ENCODE peak calls at places on chromosomes 1 and 21, in four cellular contexts. G, B, M and E are unnamed samples.

GRCh38 chr21:29825936-29826335 is 113.9 kb downstream of the GRIK1 start:
- DNase-seq in G (no peak), B (no peak), M (no peak), E (no peak)

GRCh38 chr21:35316933-35317332 is 267.8 kb upstream of the RUNX1 start:
- DNase-seq in G (no peak), B (no peak), M (no peak), E (peak)

GRCh38 chr1:9238550-9238949 is 4.0 kb downstream of the H6PD start:
- DNase-seq in G (no peak), B (no peak), M (no peak), E (no peak)

GRCh38 chr1:246160905-246161304 is 346.2 kb downstream of the SMYD3 start:
- DNase-seq in G (no peak), B (no peak), M (no peak), E (no peak)

GRCh38 chr1:37865348-37866119 is 6.1 kb upstream of the MTF1 start:
- DNase-seq in G (no peak), B (no peak), M (no peak), E (peak)

GRCh38 chr21:25867041-25867440 is 132.3 kb downstream of the GABPA start:
- DNase-seq in G (no peak), B (no peak), M (no peak), E (no peak)

GRCh38 chr1:93827633-93828436 is 51.2 kb downstream of the DNTTIP2 start:
- DNase-seq in G (no peak), B (no peak), M (no peak), E (no peak)

GRCh38 chr1:3465935-3466321 is 11.5 kb downstream of the ARHGEF16 start:
- DNase-seq in G (peak), B (no peak), M (no peak), E (no peak)

GRCh38 chr1:75723989-75724471 is 479 bp upstream of the ACADM start:
- DNase-seq in G (peak), B (no peak), M (peak), E (peak)

GRCh38 chr1:93681095-93681548 is 515 bp downstream of the BCAR3 start:
- DNase-seq in G (no peak), B (no peak), M (no peak), E (no peak)

GRCh38 chr1:32393832-32394140 is 455 bp downstream of the BSDC1 start:
- DNase-seq in G (no peak), B (peak), M (no peak), E (no peak)

GRCh38 chr1:214573386-214574358 is 22.3 kb upstream of the PTPN14 start:
- DNase-seq in G (no peak), B (no peak), M (no peak), E (no peak)

GRCh38 chr1:53366901-53367502 is 39.1 kb upstream of the LRP8 start:
- DNase-seq in G (peak), B (no peak), M (no peak), E (no peak)

GRCh38 chr1:21932127-21932526 is 5.0 kb downstream of the HSPG2 start:
- DNase-seq in G (no peak), B (no peak), M (no peak), E (no peak)

GRCh38 chr1:228004331-228004871 is 2.4 kb upstream of the WNT3A start:
- DNase-seq in G (peak), B (peak), M (peak), E (no peak)

GRCh38 chr1:94411217-94411616 is 7.0 kb upstream of the ABCD3 start:
- DNase-seq in G (no peak), B (no peak), M (no peak), E (no peak)

GRCh38 chr1:67575861-67576260 is 109.1 kb upstream of the GADD45A start:
- DNase-seq in G (no peak), B (no peak), M (no peak), E (peak)

GRCh38 chr1:156498447-156499193 is 2.0 kb downstream of the MEF2D start:
- DNase-seq in G (no peak), B (no peak), M (no peak), E (peak)

GRCh38 chr1:243658596-243659105 is 191.4 kb downstream of the AKT3 start:
- DNase-seq in G (no peak), B (no peak), M (no peak), E (no peak)

GRCh38 chr1:2204384-2205190 is 10.0 kb upstream of the FAAP20 start:
- DNase-seq in G (peak), B (peak), M (peak), E (peak)

GRCh38 chr1:177302365-177303044 is 131.7 kb downstream of the BRINP2 start:
- DNase-seq in G (no peak), B (peak), M (no peak), E (no peak)

GRCh38 chr1:116259665-116260064 is 113.4 kb upstream of the ATP1A1 start:
- DNase-seq in G (no peak), B (no peak), M (no peak), E (no peak)

GRCh38 chr1:152774875-152775274 is at the start of gene LCE1F:
- DNase-seq in G (no peak), B (no peak), M (no peak), E (no peak)

GRCh38 chr1:102942324-102942723 is 166.0 kb downstream of the COL11A1 start:
- DNase-seq in G (no peak), B (no peak), M (no peak), E (peak)

GRCh38 chr1:44283524-44284173 is 70.4 kb downstream of the DMAP1 start:
- DNase-seq in G (peak), B (no peak), M (no peak), E (no peak)

GRCh38 chr21:46095106-46095719 is 2.7 kb upstream of the COL6A2 start:
- DNase-seq in G (no peak), B (no peak), M (peak), E (no peak)

GRCh38 chr1:31214316-31215082 is 25.2 kb downstream of the NKAIN1 start:
- DNase-seq in G (no peak), B (peak), M (peak), E (no peak)

GRCh38 chr1:36625959-36626337 is 143.2 kb upstream of the CSF3R start:
- DNase-seq in G (no peak), B (no peak), M (no peak), E (no peak)

DNA sequence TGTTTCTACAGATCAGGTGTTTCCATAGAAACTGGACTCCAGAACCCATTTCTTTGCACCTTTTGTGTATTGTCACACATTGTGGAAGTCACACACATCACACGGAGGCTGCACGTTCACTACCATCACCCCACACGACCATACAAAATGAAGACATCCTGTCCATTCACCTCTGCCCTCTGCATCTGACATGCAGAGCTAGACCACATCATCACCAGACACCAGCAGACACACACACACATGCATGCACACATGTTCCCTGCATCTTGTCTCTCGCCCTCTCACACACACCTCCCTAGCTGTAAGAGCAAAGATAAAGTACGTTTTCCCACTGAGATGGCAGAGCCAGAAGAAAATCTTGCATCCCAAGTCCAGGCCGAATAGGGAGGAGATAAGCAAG is 617 bp downstream of the PRELP start:
- DNase-seq in G (no peak), B (no peak), M (no peak), E (no peak)
- H3K4me3 ChIP-seq in G (no peak), B (no peak), M (no peak), E (no peak)

DNA sequence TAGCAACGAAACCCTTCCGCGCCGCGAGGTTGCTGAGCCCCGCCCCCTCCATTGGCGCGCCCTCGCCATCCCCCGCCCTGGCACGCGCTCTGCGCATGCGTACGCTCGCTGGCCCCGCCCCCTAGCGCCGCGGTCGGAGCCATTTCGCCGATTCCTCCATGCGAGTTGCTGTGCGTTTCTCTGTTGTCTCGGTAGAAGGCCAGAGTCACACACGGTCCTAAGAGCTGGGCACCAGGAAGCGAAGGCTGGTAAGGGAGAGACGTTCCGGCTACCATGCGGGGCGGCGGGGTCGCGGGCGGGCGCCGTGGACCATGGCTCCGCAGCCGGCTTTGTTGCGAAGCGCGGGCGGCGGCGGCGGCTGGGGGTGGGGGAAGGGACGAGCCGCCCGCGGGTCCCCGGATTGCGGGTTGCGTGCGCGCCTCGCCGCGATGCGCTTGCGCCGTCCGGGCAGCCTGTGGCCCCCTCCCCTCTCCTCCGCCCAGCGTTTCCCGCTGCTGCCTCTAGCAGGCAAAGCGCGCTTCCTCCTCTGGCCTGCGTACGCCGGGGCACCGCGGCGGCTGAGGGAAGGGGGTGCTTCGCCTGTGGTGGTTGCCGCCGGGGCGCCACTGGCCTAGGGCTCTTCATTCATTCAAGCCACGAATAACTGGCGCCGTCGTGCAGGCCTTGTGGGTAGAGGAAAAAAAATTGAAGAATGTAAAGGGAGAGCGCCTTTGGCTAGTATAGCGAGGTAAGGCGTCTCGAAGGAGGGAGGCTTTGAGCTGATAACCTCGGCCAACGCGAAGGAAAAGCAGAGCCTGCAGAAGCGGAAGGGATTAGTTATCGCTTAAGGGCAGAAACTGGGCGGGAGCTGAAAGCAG is at the start of gene DHX9:
- DNase-seq in G (peak), B (peak), M (peak), E (peak)
- TF ChIP-seq CTCF in G (no peak), B (peak), M (peak), E (no peak)

DNA sequence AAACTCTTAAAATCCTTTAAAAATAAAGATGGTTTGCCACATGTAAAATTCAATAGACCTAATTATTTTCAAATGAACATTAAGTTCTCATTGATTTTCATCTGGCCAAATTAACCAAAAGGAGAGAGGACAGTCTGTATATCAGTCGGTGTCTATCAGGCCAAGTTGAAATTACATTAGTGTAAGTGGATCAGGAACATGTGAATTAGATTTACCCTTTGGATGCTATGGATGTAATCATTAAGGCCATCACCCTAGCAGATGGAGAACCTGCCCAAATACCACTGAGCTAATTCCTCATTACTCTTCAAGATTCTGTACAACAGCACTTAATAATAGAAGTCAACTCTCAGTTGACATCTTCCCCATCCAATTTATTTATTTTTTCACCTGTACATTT is 29.5 kb upstream of the DPT start:
- DNase-seq in G (no peak), B (no peak), M (no peak), E (no peak)
- H3K4me3 ChIP-seq in G (no peak), B (no peak), M (no peak), E (no peak)

DNA sequence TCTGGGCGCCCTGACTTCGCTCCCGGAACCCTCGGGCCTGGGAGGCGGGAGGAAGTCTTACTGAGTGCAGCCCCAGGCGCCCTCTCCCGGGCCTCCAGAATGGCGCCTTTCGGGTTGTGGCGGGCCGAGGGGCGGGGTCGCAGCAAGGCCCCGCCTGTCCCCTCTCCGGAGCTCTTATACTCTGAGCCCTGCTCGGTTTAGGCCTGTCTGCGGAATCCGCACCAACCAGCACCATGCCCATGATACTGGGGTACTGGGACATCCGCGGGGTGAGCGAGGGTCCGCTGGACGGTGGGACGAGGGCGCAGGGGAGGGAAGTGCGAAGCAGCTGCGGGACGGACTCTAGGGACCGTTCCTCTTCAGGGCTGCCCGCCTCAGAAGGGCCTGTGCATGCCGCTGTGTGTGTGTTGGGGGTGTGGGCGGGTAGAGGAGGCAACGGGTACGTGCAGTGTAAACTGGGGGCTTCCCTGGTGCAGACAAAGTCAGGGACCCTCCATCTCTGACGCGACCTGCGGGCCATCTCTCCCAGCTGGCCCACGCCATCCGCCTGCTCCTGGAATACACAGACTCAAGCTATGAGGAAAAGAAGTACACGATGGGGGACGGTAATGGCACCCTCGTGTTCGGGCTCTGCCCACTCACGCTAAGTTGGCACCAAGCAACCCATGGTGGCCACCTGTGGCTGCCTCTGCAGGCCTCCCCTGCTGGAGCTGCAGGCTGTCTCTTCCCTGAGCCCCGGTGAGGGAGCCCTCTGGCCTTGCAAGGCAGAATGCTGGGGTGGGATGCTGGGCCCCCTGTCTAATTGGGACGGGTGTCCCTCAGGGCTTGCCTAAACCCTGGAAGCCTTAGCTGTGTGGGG is at the start of gene GSTM1:
- DNase-seq in G (no peak), B (peak), M (no peak), E (peak)
- TF ChIP-seq CTCF in G (peak), B (peak), M (no peak), E (peak)